ENCODE peak calls at places on chromosomes 13 and 19, in five cellular contexts. F is CD8-positive, alpha-beta memory T cell; E is AG10803; U is NCI-H2029 treated with DMSO at 0.1 percent for 48 hours; D is ELR. A is an unnamed sample.

GRCh38 chr19:47330466-47330869 is 1.5 kb upstream of the C5AR2 start:
- DNase-seq in F (no peak), E (no peak), U (no peak), D (no peak), A (no peak)

GRCh38 chr19:39401549-39402416 is 4.9 kb upstream of the ZFP36 start:
- DNase-seq in F (peak), E (peak), U (no peak), D (peak), A (peak)

GRCh38 chr13:106867249-106867648 is 299.3 kb upstream of the ARGLU1 start:
- DNase-seq in F (no peak), E (no peak), U (no peak), D (no peak), A (peak)

GRCh38 chr13:75870397-75870801 is 234.3 kb downstream of the LMO7 start:
- DNase-seq in F (peak), E (peak), U (no peak), D (peak), A (no peak)

GRCh38 chr19:7831452-7831851 is 1.4 kb downstream of the EVI5L start:
- DNase-seq in F (no peak), E (peak), U (no peak), D (peak), A (peak)

GRCh38 chr13:44132710-44133109 is 240.9 kb upstream of the SERP2 start:
- DNase-seq in F (no peak), E (peak), U (no peak), D (peak), A (peak)

GRCh38 chr19:47188507-47189033 is 42.4 kb downstream of the BBC3 start:
- DNase-seq in F (no peak), E (no peak), U (no peak), D (no peak), A (no peak)

GRCh38 chr19:11849264-11849615 is 714 bp downstream of the ZNF439 start:
- DNase-seq in F (no peak), E (peak), U (no peak), D (no peak), A (no peak)

GRCh38 chr19:34171539-34171876 is 796 bp upstream of the LSM14A start:
- DNase-seq in F (no peak), E (peak), U (peak), D (peak), A (no peak)

GRCh38 chr13:111984349-111984748 is 82.6 kb upstream of the SOX1 start:
- DNase-seq in F (no peak), E (no peak), U (no peak), D (no peak), A (no peak)

GRCh38 chr19:58001895-58002369 is 688 bp downstream of the ZNF606 start:
- DNase-seq in F (peak), E (peak), U (no peak), D (peak), A (no peak)

GRCh38 chr13:40664100-40665060 is 2.1 kb downstream of the FOXO1 start:
- DNase-seq in F (peak), E (peak), U (no peak), D (peak), A (peak)

GRCh38 chr19:5896365-5897076 is 7.1 kb downstream of the NDUFA11 start:
- DNase-seq in F (no peak), E (no peak), U (no peak), D (no peak), A (no peak)

GRCh38 chr13:94712812-94713555 is 639 bp upstream of the SOX21 start:
- DNase-seq in F (no peak), E (peak), U (no peak), D (peak), A (peak)

GRCh38 chr19:3253270-3253669 is 28.8 kb downstream of the CELF5 start:
- DNase-seq in F (no peak), E (no peak), U (no peak), D (peak), A (no peak)

GRCh38 chr19:41895745-41896580 is 13.0 kb downstream of the ARHGEF1 start:
- DNase-seq in F (no peak), E (no peak), U (no peak), D (peak), A (no peak)

GRCh38 chr13:98208606-98209005 is 31.5 kb upstream of the RNF113B start:
- DNase-seq in F (no peak), E (peak), U (no peak), D (no peak), A (no peak)

GRCh38 chr13:112442483-112443090 is 66.4 kb downstream of the SPACA7 start:
- DNase-seq in F (no peak), E (no peak), U (no peak), D (no peak), A (no peak)

GRCh38 chr13:44340508-44340907 is 33.1 kb upstream of the SERP2 start:
- DNase-seq in F (no peak), E (no peak), U (no peak), D (no peak), A (no peak)

GRCh38 chr13:97566907-97567306 is 132.9 kb downstream of the RAP2A start:
- DNase-seq in F (no peak), E (no peak), U (no peak), D (peak), A (no peak)

GRCh38 chr13:24505256-24505655 is 7.3 kb downstream of the PARP4 start:
- DNase-seq in F (no peak), E (no peak), U (no peak), D (peak), A (no peak)

GRCh38 chr13:46655727-46656180 is 102.8 kb downstream of the LRCH1 start:
- DNase-seq in F (no peak), E (no peak), U (no peak), D (no peak), A (peak)

GRCh38 chr19:12162882-12163806 is at the start of gene ZNF136:
- DNase-seq in F (peak), E (peak), U (peak), D (peak), A (peak)

GRCh38 chr19:16324384-16325160 is at the start of gene KLF2:
- DNase-seq in F (peak), E (peak), U (no peak), D (peak), A (peak)

GRCh38 chr13:40269086-40269485 is 397.4 kb downstream of the FOXO1 start:
- DNase-seq in F (no peak), E (peak), U (no peak), D (no peak), A (no peak)

GRCh38 chr13:112183544-112184145 is 116.7 kb downstream of the SOX1 start:
- DNase-seq in F (no peak), E (no peak), U (no peak), D (no peak), A (no peak)